ENCODE peak calls at places on chromosome 2, in nine cellular contexts. U, D, P, M, N, Q, V, K and A are unnamed samples.

GRCh38 chr2:232333361-232334135 is 45.0 kb upstream of the ALPP start:
- DNase-seq in U (no peak), D (peak), P (no peak), M (no peak), N (no peak), Q (no peak), V (no peak), K (no peak), A (peak)

GRCh38 chr2:349390-349789 is 61.5 kb upstream of the ALKAL2 start:
- DNase-seq in U (no peak), D (no peak), P (no peak), M (no peak), N (no peak), Q (no peak), V (no peak), K (no peak), A (no peak)

GRCh38 chr2:130963058-130963848 is 126.5 kb downstream of the ARHGEF4 start:
- DNase-seq in U (no peak), D (peak), P (no peak), M (no peak), N (no peak), Q (no peak), V (no peak), K (no peak), A (peak)

GRCh38 chr2:150188177-150188576 is 299.3 kb downstream of the RND3 start:
- DNase-seq in U (no peak), D (no peak), P (no peak), M (no peak), N (peak), Q (no peak), V (peak), K (no peak), A (no peak)

GRCh38 chr2:27408601-27409320 is 630 bp downstream of the PPM1G start:
- DNase-seq in U (no peak), D (peak), P (peak), M (no peak), N (peak), Q (no peak), V (peak), K (no peak), A (peak)

GRCh38 chr2:236548179-236548918 is 21.3 kb upstream of the ACKR3 start:
- DNase-seq in U (no peak), D (no peak), P (no peak), M (no peak), N (no peak), Q (no peak), V (no peak), K (no peak), A (no peak)

GRCh38 chr2:5673148-5673860 is 18.9 kb upstream of the SOX11 start:
- DNase-seq in U (no peak), D (peak), P (no peak), M (no peak), N (peak), Q (no peak), V (no peak), K (no peak), A (peak)

GRCh38 chr2:169361706-169362345 is 508 bp downstream of the LRP2 start:
- DNase-seq in U (no peak), D (peak), P (no peak), M (no peak), N (no peak), Q (peak), V (no peak), K (no peak), A (peak)

GRCh38 chr2:209998596-209998995 is 3.8 kb upstream of the RPE start:
- DNase-seq in U (no peak), D (no peak), P (no peak), M (no peak), N (no peak), Q (no peak), V (no peak), K (no peak), A (no peak)

GRCh38 chr2:46142546-46143329 is 154.5 kb upstream of the EPAS1 start:
- DNase-seq in U (no peak), D (no peak), P (no peak), M (no peak), N (no peak), Q (no peak), V (peak), K (no peak), A (no peak)

GRCh38 chr2:16058747-16059358 is 118.5 kb downstream of the MYCN start:
- DNase-seq in U (no peak), D (no peak), P (no peak), M (no peak), N (no peak), Q (no peak), V (no peak), K (no peak), A (no peak)

GRCh38 chr2:171347591-171348032 is 86.2 kb downstream of the METTL8 start:
- DNase-seq in U (peak), D (no peak), P (peak), M (no peak), N (no peak), Q (no peak), V (peak), K (no peak), A (no peak)

GRCh38 chr2:1625281-1626001 is 118.9 kb downstream of the PXDN start:
- DNase-seq in U (peak), D (peak), P (no peak), M (no peak), N (no peak), Q (no peak), V (peak), K (peak), A (peak)

GRCh38 chr2:165277295-165277694 is 38.1 kb downstream of the SCN2A start:
- DNase-seq in U (peak), D (no peak), P (no peak), M (no peak), N (no peak), Q (peak), V (no peak), K (no peak), A (no peak)

GRCh38 chr2:133802366-133802765 is 234.1 kb upstream of the NCKAP5 start:
- DNase-seq in U (no peak), D (no peak), P (no peak), M (no peak), N (no peak), Q (no peak), V (no peak), K (no peak), A (no peak)

GRCh38 chr2:132701810-132702209 is 31.8 kb upstream of the LYPD1 start:
- DNase-seq in U (no peak), D (no peak), P (no peak), M (no peak), N (no peak), Q (no peak), V (no peak), K (no peak), A (no peak)

GRCh38 chr2:74548919-74549684 is 4.6 kb downstream of the LOXL3 start:
- DNase-seq in U (no peak), D (peak), P (peak), M (no peak), N (peak), Q (no peak), V (peak), K (peak), A (peak)

GRCh38 chr2:125185691-125186270 is 1160.7 kb downstream of the CNTNAP5 start:
- DNase-seq in U (no peak), D (peak), P (no peak), M (no peak), N (no peak), Q (no peak), V (no peak), K (no peak), A (peak)

GRCh38 chr2:232522855-232523681 is 2.9 kb downstream of the PRSS56 start:
- DNase-seq in U (no peak), D (no peak), P (no peak), M (no peak), N (no peak), Q (no peak), V (no peak), K (no peak), A (no peak)

GRCh38 chr2:216665240-216665639 is 30.1 kb downstream of the IGFBP5 start:
- DNase-seq in U (no peak), D (peak), P (peak), M (no peak), N (peak), Q (no peak), V (no peak), K (peak), A (peak)

GRCh38 chr2:25347846-25348245 is 6.1 kb upstream of the DNMT3A start:
- DNase-seq in U (no peak), D (no peak), P (no peak), M (no peak), N (no peak), Q (no peak), V (no peak), K (no peak), A (no peak)

GRCh38 chr2:128638741-128639477 is 320.2 kb upstream of the HS6ST1 start:
- DNase-seq in U (no peak), D (peak), P (no peak), M (no peak), N (no peak), Q (no peak), V (no peak), K (peak), A (peak)

GRCh38 chr2:230067990-230068657 is 600 bp downstream of the SLC16A14 start:
- DNase-seq in U (no peak), D (peak), P (peak), M (peak), N (peak), Q (peak), V (peak), K (peak), A (peak)

GRCh38 chr2:111978452-111979170 is 76.5 kb upstream of the TMEM87B start:
- DNase-seq in U (no peak), D (no peak), P (no peak), M (no peak), N (no peak), Q (no peak), V (no peak), K (no peak), A (no peak)

GRCh38 chr2:233449921-233450853 is 95.9 kb downstream of the DGKD start:
- DNase-seq in U (no peak), D (no peak), P (no peak), M (no peak), N (no peak), Q (no peak), V (no peak), K (no peak), A (no peak)

GRCh38 chr2:112542974-112543760 is 902 bp downstream of the POLR1B start:
- DNase-seq in U (no peak), D (peak), P (no peak), M (no peak), N (no peak), Q (peak), V (peak), K (no peak), A (peak)

GRCh38 chr2:125227843-125228392 is 1202.8 kb downstream of the CNTNAP5 start:
- DNase-seq in U (no peak), D (peak), P (no peak), M (no peak), N (peak), Q (no peak), V (peak), K (no peak), A (peak)

GRCh38 chr2:53640466-53640865 is 127.1 kb upstream of the CHAC2 start:
- DNase-seq in U (no peak), D (no peak), P (no peak), M (no peak), N (no peak), Q (no peak), V (no peak), K (no peak), A (no peak)

GRCh38 chr2:152445791-152446201 is 110.8 kb downstream of the FMNL2 start:
- DNase-seq in U (peak), D (no peak), P (peak), M (no peak), N (no peak), Q (no peak), V (no peak), K (peak), A (no peak)

GRCh38 chr2:185245216-185245615 is 493.4 kb upstream of the FSIP2 start:
- DNase-seq in U (no peak), D (no peak), P (no peak), M (no peak), N (no peak), Q (no peak), V (no peak), K (no peak), A (no peak)

GRCh38 chr2:231357931-231358330 is 37.6 kb upstream of the B3GNT7 start:
- DNase-seq in U (no peak), D (no peak), P (no peak), M (no peak), N (no peak), Q (no peak), V (no peak), K (no peak), A (no peak)

GRCh38 chr2:2229898-2230817 is 100.9 kb downstream of the MYT1L start:
- DNase-seq in U (no peak), D (no peak), P (no peak), M (no peak), N (peak), Q (no peak), V (peak), K (no peak), A (no peak)

GRCh38 chr2:133736674-133737073 is 168.4 kb upstream of the NCKAP5 start:
- DNase-seq in U (no peak), D (no peak), P (no peak), M (no peak), N (no peak), Q (no peak), V (no peak), K (no peak), A (no peak)